ENCODE peak calls at places on chromosomes 1 and 21, in ten cellular contexts. D is cardiac fibroblast, L is heart right ventricle, A is fibroblast of the aortic adventitia, G is prostate gland, U is neural progenitor cell, E is Panc1, R is gastrocnemius medialis, Z is epithelial cell of esophagus, M is mucosa of descending colon. J is an unnamed sample.

GRCh38 chr21:45136927-45137611 is 62.7 kb downstream of the ADARB1 start:
- DNase-seq in D (peak; percentile 90), L (peak; percentile 82), A (peak; percentile 90), G (peak; percentile 81), U (peak; percentile 92), E (no peak), R (peak; percentile 77), Z (peak; percentile 83), M (peak; percentile 98), J (peak; percentile 50)

GRCh38 chr1:48208652-48209051 is 13.9 kb upstream of the SLC5A9 start:
- DNase-seq in D (no peak), L (no peak), A (no peak), G (no peak), U (no peak), E (no peak), R (no peak), Z (no peak), M (no peak), J (no peak)

GRCh38 chr1:28909198-28909597 is 5.2 kb upstream of the EPB41 start:
- DNase-seq in D (no peak), L (no peak), A (no peak), G (no peak), U (no peak), E (no peak), R (no peak), Z (no peak), M (no peak), J (no peak)

GRCh38 chr1:22447581-22448215 is 4.0 kb upstream of the ZBTB40 start:
- DNase-seq in D (peak; percentile 74), L (no peak), A (peak; percentile 61), G (no peak), U (no peak), E (no peak), R (no peak), Z (peak; percentile 62), M (no peak), J (no peak)

GRCh38 chr1:15322648-15323350 is 75.8 kb downstream of the FHAD1 start:
- DNase-seq in D (no peak), L (no peak), A (no peak), G (no peak), U (no peak), E (no peak), R (no peak), Z (no peak), M (peak; percentile 64), J (peak; percentile 73)

GRCh38 chr1:67850151-67850551 is 16.9 kb upstream of the GNG12 start:
- DNase-seq in D (peak; percentile 75), L (no peak), A (peak; percentile 71), G (no peak), U (peak; percentile 26), E (no peak), R (no peak), Z (peak; percentile 60), M (peak; percentile 47), J (no peak)

GRCh38 chr1:214523124-214523824 is 28.1 kb downstream of the PTPN14 start:
- DNase-seq in D (no peak), L (no peak), A (no peak), G (no peak), U (no peak), E (no peak), R (no peak), Z (no peak), M (no peak), J (no peak)

GRCh38 chr1:192350351-192350750 is 33.6 kb downstream of the RGS21 start:
- DNase-seq in D (no peak), L (no peak), A (no peak), G (no peak), U (no peak), E (no peak), R (no peak), Z (no peak), M (no peak), J (no peak)

GRCh38 chr1:111621050-111621449 is 1.5 kb downstream of the RAP1A start:
- DNase-seq in D (peak; percentile 50), L (no peak), A (peak; percentile 13), G (no peak), U (no peak), E (no peak), R (no peak), Z (no peak), M (no peak), J (no peak)

GRCh38 chr1:20597650-20598049 is 8.8 kb downstream of the CDA start:
- DNase-seq in D (no peak), L (no peak), A (no peak), G (no peak), U (no peak), E (no peak), R (no peak), Z (no peak), M (no peak), J (no peak)

GRCh38 chr1:202131956-202132821 is 9.5 kb downstream of the GPR37L1 start:
- DNase-seq in D (no peak), L (peak; percentile 58), A (peak; percentile 48), G (peak; percentile 72), U (no peak), E (no peak), R (peak; percentile 30), Z (peak; percentile 42), M (peak; percentile 38), J (no peak)

GRCh38 chr1:17197696-17198095 is 7.2 kb upstream of the PADI1 start:
- DNase-seq in D (no peak), L (no peak), A (no peak), G (no peak), U (no peak), E (no peak), R (no peak), Z (no peak), M (no peak), J (no peak)

GRCh38 chr1:214002060-214002459 is 14.3 kb downstream of the PROX1 start:
- DNase-seq in D (no peak), L (no peak), A (no peak), G (no peak), U (no peak), E (no peak), R (no peak), Z (no peak), M (no peak), J (no peak)

GRCh38 chr1:107181253-107181977 is 40.6 kb downstream of the NTNG1 start:
- DNase-seq in D (no peak), L (no peak), A (no peak), G (no peak), U (no peak), E (no peak), R (no peak), Z (no peak), M (no peak), J (no peak)

GRCh38 chr1:87399264-87399663 is 70.6 kb downstream of the LMO4 start:
- DNase-seq in D (peak; percentile 13), L (no peak), A (no peak), G (no peak), U (no peak), E (no peak), R (no peak), Z (peak; percentile 93), M (no peak), J (no peak)

GRCh38 chr1:87393437-87394085 is 64.9 kb downstream of the LMO4 start:
- DNase-seq in D (no peak), L (no peak), A (no peak), G (no peak), U (no peak), E (no peak), R (no peak), Z (no peak), M (no peak), J (no peak)

GRCh38 chr1:87392241-87393192 is 63.8 kb downstream of the LMO4 start:
- DNase-seq in D (peak; percentile 69), L (no peak), A (peak; percentile 20), G (no peak), U (no peak), E (no peak), R (no peak), Z (peak; percentile 80), M (peak; percentile 12), J (peak; percentile 22)

GRCh38 chr1:87398644-87399043 is 70.0 kb downstream of the LMO4 start:
- DNase-seq in D (peak; percentile 74), L (no peak), A (peak; percentile 74), G (no peak), U (no peak), E (no peak), R (no peak), Z (peak; percentile 87), M (no peak), J (no peak)

GRCh38 chr1:87394462-87394861 is 65.8 kb downstream of the LMO4 start:
- DNase-seq in D (no peak), L (no peak), A (no peak), G (no peak), U (no peak), E (no peak), R (no peak), Z (no peak), M (no peak), J (no peak)
- TF ChIP-seq CTCF in D (no peak), L (no peak), A (no peak), G (no peak), U (no peak), E (no peak), R (no peak), Z (no peak), M (no peak), J (no peak)

DNA sequence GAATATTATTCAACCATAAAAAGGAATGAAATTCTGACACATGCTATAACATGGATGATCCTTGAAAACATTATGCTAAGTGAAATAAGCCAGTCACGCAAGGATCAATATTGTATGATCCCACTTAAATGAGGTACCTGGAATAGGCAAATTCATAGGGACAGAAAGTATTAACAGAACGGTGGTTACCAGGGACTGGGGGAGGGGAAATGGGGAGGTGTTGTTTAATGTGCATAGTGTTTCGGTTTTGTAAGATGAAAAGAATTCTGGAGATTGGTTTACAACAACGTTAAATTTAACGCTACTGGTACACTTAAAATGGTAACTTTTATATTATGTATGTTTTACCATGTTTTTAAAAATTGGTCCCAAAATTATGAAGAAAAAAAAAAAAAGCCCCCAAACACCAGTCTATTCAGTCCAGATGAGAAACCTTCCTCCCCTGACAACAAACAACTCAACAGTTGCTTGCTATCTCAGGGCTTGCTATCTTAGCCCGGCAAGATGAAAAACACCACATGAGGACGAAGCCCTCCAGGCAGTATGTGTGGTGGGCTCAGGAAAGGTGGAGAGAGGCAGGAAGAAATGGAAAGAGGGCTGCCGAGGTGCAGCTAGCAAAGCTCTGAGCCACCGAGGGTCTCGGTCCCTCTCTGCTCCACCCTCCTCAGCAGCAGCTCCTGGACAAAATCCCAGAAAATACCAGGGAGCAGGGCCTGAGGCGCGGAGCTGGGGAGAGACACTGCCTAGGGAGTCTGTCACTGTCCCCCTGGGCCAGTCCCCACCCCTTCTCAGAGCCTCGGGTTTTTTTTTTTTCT is 8.5 kb downstream of the NUAK2 start:
- DNase-seq in D (no peak), L (no peak), A (no peak), G (no peak), U (no peak), E (no peak), R (no peak), Z (no peak), M (no peak), J (no peak)
- H3K4me3 ChIP-seq in D (no peak overlapping the region), L (no peak overlapping the region), A (no peak overlapping the region), G (no peak overlapping the region), U (peak overlapping the region; percentile 51), E (no peak overlapping the region), R (no peak overlapping the region), Z (no peak overlapping the region), M (no peak overlapping the region), J (no peak overlapping the region)

GRCh38 chr1:248901578-248901977 is 4.5 kb upstream of the PGBD2 start:
- DNase-seq in D (no peak), L (no peak), A (no peak), G (no peak), U (no peak), E (no peak), R (no peak), Z (no peak), M (no peak), J (no peak)
- TF ChIP-seq CTCF in D (no peak), L (no peak), A (no peak), G (no peak), U (no peak), E (no peak), R (no peak), Z (no peak), M (no peak), J (no peak)

GRCh38 chr1:189607477-189608096 is 870.1 kb downstream of the BRINP3 start:
- DNase-seq in D (no peak), L (no peak), A (no peak), G (no peak), U (no peak), E (no peak), R (no peak), Z (no peak), M (no peak), J (no peak)
- H3K4me3 ChIP-seq in D (no peak overlapping the region), L (no peak overlapping the region), A (no peak overlapping the region), G (no peak overlapping the region), U (no peak overlapping the region), E (no peak overlapping the region), R (no peak overlapping the region), Z (no peak overlapping the region), M (no peak overlapping the region), J (no peak overlapping the region)